ENCODE peak calls at places on chromosomes 3 and 15, in eight cellular contexts. H is NCI-H1694 treated with DMSO at 0.1 percent for 48 hours; B is H9; G is activated T-cell treated with anti-CD3 and anti-CD28 coated beads, Interleukin-2, amount 50 U/mL, for 72 hours; R is fibroblast of lung; Y is NCI-H1417; W is COR-L47; C is fibroblast of mammary gland. N is an unnamed sample.

GRCh38 chr15:101390060-101390459 is 95.0 kb upstream of the SNRPA1 start:
- DNase-seq in H (no peak), B (no peak), G (no peak), R (no peak), Y (no peak), W (no peak), C (no peak), N (no peak)

GRCh38 chr3:69189487-69189886 is 67.1 kb upstream of the LMOD3 start:
- DNase-seq in H (no peak), B (no peak), G (no peak), R (no peak), Y (no peak), W (no peak), C (no peak), N (peak; percentile 20)

GRCh38 chr3:48405343-48405881 is 24.5 kb downstream of the PLXNB1 start:
- DNase-seq in H (no peak), B (no peak), G (no peak), R (no peak), Y (no peak), W (no peak), C (no peak), N (no peak)

GRCh38 chr3:129503387-129504010 is 24.9 kb upstream of the RHO start:
- DNase-seq in H (peak; percentile 87), B (no peak), G (no peak), R (no peak), Y (no peak), W (peak; percentile 91), C (no peak), N (no peak)

GRCh38 chr3:127915937-127916480 is 977 bp downstream of the KBTBD12 start:
- DNase-seq in H (no peak), B (no peak), G (no peak), R (no peak), Y (no peak), W (no peak), C (no peak), N (no peak)

GRCh38 chr3:112437146-112438022 is 61.9 kb downstream of the BTLA start:
- DNase-seq in H (no peak), B (peak; percentile 45), G (peak; percentile 17), R (peak; percentile 57), Y (no peak), W (peak; percentile 2), C (peak; percentile 53), N (peak; percentile 73)

GRCh38 chr3:58989173-58989572 is 60.7 kb downstream of the CFAP20DC start:
- DNase-seq in H (no peak), B (no peak), G (no peak), R (peak; percentile 63), Y (no peak), W (no peak), C (peak; percentile 61), N (no peak)

GRCh38 chr3:42827023-42827422 is 17.8 kb downstream of the ACKR2 start:
- DNase-seq in H (no peak), B (no peak), G (no peak), R (no peak), Y (no peak), W (no peak), C (no peak), N (no peak)

N was measured in mesendoderm.